ENCODE peak calls at places on chromosomes 16 and 17, in ten cellular contexts. C is neural progenitor cell; Y is fibroblast of lung; E is EL; T is nucleus accumbens; P is Caki2; G is right cardiac atrium; X is stimulated activated CD4-positive, alpha-beta T cell treated with anti-CD3 and anti-CD28 coated beads, TNF-alpha, amount 100 ng/mL, for 1 hour; R is GM19239; M is GM12865. A is an unnamed sample.

GRCh38 chr16:88777801-88778415 is 7.1 kb downstream of the PIEZO1 start:
- DNase-seq in C (peak), Y (no peak), E (no peak), T (no peak), P (no peak), G (no peak), X (no peak), R (no peak), M (no peak), A (no peak)

GRCh38 chr17:41530062-41531048 is 2.2 kb upstream of the KRT19 start:
- DNase-seq in C (no peak), Y (peak), E (peak), T (no peak), P (peak), G (no peak), X (no peak), R (no peak), M (no peak), A (no peak)

GRCh38 chr16:1696863-1697262 is 9.1 kb upstream of the MAPK8IP3 start:
- DNase-seq in C (no peak), Y (no peak), E (peak), T (no peak), P (no peak), G (no peak), X (no peak), R (no peak), M (no peak), A (no peak)

GRCh38 chr17:633133-633532 is 81.5 kb downstream of the VPS53 start:
- DNase-seq in C (no peak), Y (no peak), E (no peak), T (no peak), P (no peak), G (peak), X (no peak), R (no peak), M (no peak), A (no peak)

GRCh38 chr16:3007957-3008748 is 4.6 kb upstream of the CLDN9 start:
- DNase-seq in C (peak), Y (no peak), E (no peak), T (no peak), P (no peak), G (no peak), X (no peak), R (no peak), M (no peak), A (peak)

GRCh38 chr17:79818026-79818758 is 21.0 kb downstream of the CBX4 start:
- DNase-seq in C (no peak), Y (no peak), E (no peak), T (no peak), P (no peak), G (peak), X (no peak), R (no peak), M (no peak), A (no peak)

GRCh38 chr17:69819316-69820087 is 255.5 kb upstream of the KCNJ16 start:
- DNase-seq in C (no peak), Y (peak), E (peak), T (no peak), P (no peak), G (no peak), X (no peak), R (no peak), M (no peak), A (no peak)

GRCh38 chr17:37090941-37091340 is 142.2 kb downstream of the AATF start:
- DNase-seq in C (no peak), Y (no peak), E (no peak), T (no peak), P (no peak), G (no peak), X (no peak), R (no peak), M (no peak), A (no peak)

GRCh38 chr16:77462894-77463293 is 28.1 kb upstream of the ADAMTS18 start:
- DNase-seq in C (no peak), Y (no peak), E (no peak), T (no peak), P (no peak), G (no peak), X (no peak), R (no peak), M (no peak), A (no peak)

GRCh38 chr17:78396436-78397335 is 18.2 kb downstream of the PGS1 start:
- DNase-seq in C (no peak), Y (no peak), E (no peak), T (no peak), P (no peak), G (peak), X (no peak), R (no peak), M (no peak), A (no peak)

GRCh38 chr16:58120216-58120615 is 9.0 kb downstream of the CFAP20 start:
- DNase-seq in C (no peak), Y (no peak), E (no peak), T (no peak), P (no peak), G (no peak), X (no peak), R (no peak), M (no peak), A (no peak)